ENCODE peak calls at places on chromosomes 6 and 20, in nine cellular contexts. Z, U, G, B, J, N, C, Q and M are unnamed samples.

GRCh38 chr6:391559-392440 is at the start of gene IRF4:
- DNase-seq in Z (no peak), U (no peak), G (no peak), B (no peak), J (no peak), N (no peak), C (peak), Q (peak), M (peak)

GRCh38 chr6:116005508-116005855 is 55.2 kb downstream of the FRK start:
- DNase-seq in Z (no peak), U (no peak), G (no peak), B (no peak), J (no peak), N (no peak), C (no peak), Q (no peak), M (no peak)

GRCh38 chr20:50510706-50511401 is 671 bp downstream of the PTPN1 start:
- DNase-seq in Z (no peak), U (peak), G (peak), B (no peak), J (no peak), N (no peak), C (no peak), Q (peak), M (no peak)

GRCh38 chr6:100538086-100538485 is 73.4 kb upstream of the SIM1 start:
- DNase-seq in Z (peak), U (no peak), G (no peak), B (no peak), J (no peak), N (no peak), C (no peak), Q (no peak), M (no peak)

GRCh38 chr20:14830466-14830865 is 493.1 kb upstream of the FLRT3 start:
- DNase-seq in Z (no peak), U (no peak), G (no peak), B (no peak), J (no peak), N (no peak), C (peak), Q (no peak), M (no peak)

GRCh38 chr6:170222498-170223471 is 68.1 kb downstream of the DLL1 start:
- DNase-seq in Z (peak), U (no peak), G (peak), B (no peak), J (peak), N (peak), C (no peak), Q (peak), M (no peak)

GRCh38 chr6:89585156-89585555 is 53.4 kb downstream of the LYRM2 start:
- DNase-seq in Z (peak), U (no peak), G (no peak), B (no peak), J (no peak), N (no peak), C (no peak), Q (no peak), M (no peak)

GRCh38 chr6:109484161-109484560 is 1.1 kb upstream of the ZBTB24 start:
- DNase-seq in Z (peak), U (no peak), G (no peak), B (no peak), J (no peak), N (no peak), C (no peak), Q (no peak), M (no peak)

GRCh38 chr20:17177341-17177740 is 49.5 kb upstream of the PCSK2 start:
- DNase-seq in Z (no peak), U (no peak), G (no peak), B (no peak), J (no peak), N (no peak), C (no peak), Q (no peak), M (no peak)

GRCh38 chr6:81727876-81728517 is 24.5 kb downstream of the TENT5A start:
- DNase-seq in Z (no peak), U (no peak), G (no peak), B (no peak), J (peak), N (no peak), C (no peak), Q (no peak), M (no peak)

GRCh38 chr20:15902493-15902892 is 670.8 kb downstream of the KIF16B start:
- DNase-seq in Z (no peak), U (no peak), G (peak), B (no peak), J (peak), N (no peak), C (no peak), Q (no peak), M (no peak)

GRCh38 chr6:161166677-161167076 is 107.2 kb downstream of the AGPAT4 start:
- DNase-seq in Z (no peak), U (no peak), G (no peak), B (no peak), J (no peak), N (no peak), C (no peak), Q (no peak), M (no peak)

GRCh38 chr6:169158182-169158573 is 95.5 kb downstream of the THBS2 start:
- DNase-seq in Z (peak), U (peak), G (no peak), B (no peak), J (no peak), N (peak), C (no peak), Q (no peak), M (no peak)

GRCh38 chr6:5398530-5398929 is 137.2 kb downstream of the FARS2 start:
- DNase-seq in Z (peak), U (no peak), G (no peak), B (peak), J (peak), N (peak), C (peak), Q (no peak), M (peak)

GRCh38 chr20:4045741-4046140 is 30.4 kb upstream of the RNF24 start:
- DNase-seq in Z (peak), U (no peak), G (no peak), B (no peak), J (no peak), N (no peak), C (no peak), Q (no peak), M (no peak)

GRCh38 chr6:14517536-14518105 is 400.0 kb downstream of the CD83 start:
- DNase-seq in Z (peak), U (no peak), G (no peak), B (no peak), J (no peak), N (peak), C (no peak), Q (no peak), M (no peak)

GRCh38 chr6:74606488-74607135 is 599.2 kb downstream of the COL12A1 start:
- DNase-seq in Z (peak), U (no peak), G (peak), B (no peak), J (peak), N (no peak), C (no peak), Q (no peak), M (no peak)

GRCh38 chr6:3510178-3510577 is 53.3 kb upstream of the SLC22A23 start:
- DNase-seq in Z (no peak), U (no peak), G (no peak), B (no peak), J (no peak), N (no peak), C (no peak), Q (no peak), M (no peak)

GRCh38 chr6:73585566-73586415 is 65.0 kb upstream of the EEF1A1 start:
- DNase-seq in Z (peak), U (no peak), G (peak), B (peak), J (peak), N (no peak), C (peak), Q (no peak), M (peak)

GRCh38 chr6:161847628-161848027 is 573.8 kb upstream of the AGPAT4 start:
- DNase-seq in Z (no peak), U (no peak), G (no peak), B (no peak), J (no peak), N (no peak), C (no peak), Q (no peak), M (no peak)

GRCh38 chr20:62662422-62662821 is 20.1 kb downstream of the SLCO4A1 start:
- DNase-seq in Z (peak), U (no peak), G (no peak), B (no peak), J (no peak), N (no peak), C (no peak), Q (no peak), M (no peak)

GRCh38 chr6:28710466-28711191 is 184.9 kb downstream of the GPX5 start:
- DNase-seq in Z (peak), U (no peak), G (no peak), B (no peak), J (peak), N (no peak), C (no peak), Q (no peak), M (no peak)

GRCh38 chr20:4929686-4930397 is 71.5 kb downstream of the SLC23A2 start:
- DNase-seq in Z (no peak), U (no peak), G (no peak), B (no peak), J (no peak), N (no peak), C (peak), Q (no peak), M (peak)

GRCh38 chr6:108732101-108732870 is 115.9 kb upstream of the ARMC2 start:
- DNase-seq in Z (peak), U (no peak), G (peak), B (no peak), J (peak), N (no peak), C (no peak), Q (no peak), M (no peak)

GRCh38 chr6:134080171-134080795 is 27.9 kb upstream of the SLC2A12 start:
- DNase-seq in Z (peak), U (no peak), G (peak), B (peak), J (peak), N (no peak), C (no peak), Q (no peak), M (no peak)

GRCh38 chr20:10715035-10715434 is 41.2 kb upstream of the JAG1 start:
- DNase-seq in Z (peak), U (no peak), G (no peak), B (no peak), J (peak), N (no peak), C (no peak), Q (no peak), M (no peak)

GRCh38 chr6:158488065-158488464 is 71.8 kb upstream of the TMEM181 start:
- DNase-seq in Z (peak), U (no peak), G (no peak), B (no peak), J (peak), N (no peak), C (no peak), Q (no peak), M (no peak)

GRCh38 chr20:58906894-58907293 is 54.4 kb downstream of the GNAS start:
- DNase-seq in Z (peak), U (no peak), G (no peak), B (no peak), J (peak), N (no peak), C (no peak), Q (no peak), M (no peak)

GRCh38 chr6:122779672-122780066 is at the start of gene FABP7:
- DNase-seq in Z (no peak), U (no peak), G (no peak), B (no peak), J (no peak), N (no peak), C (no peak), Q (no peak), M (no peak)
- TF ChIP-seq CTCF in Z (no peak), U (no peak), G (no peak), B (no peak), J (no peak), N (no peak), C (no peak), Q (no peak), M (no peak)

DNA sequence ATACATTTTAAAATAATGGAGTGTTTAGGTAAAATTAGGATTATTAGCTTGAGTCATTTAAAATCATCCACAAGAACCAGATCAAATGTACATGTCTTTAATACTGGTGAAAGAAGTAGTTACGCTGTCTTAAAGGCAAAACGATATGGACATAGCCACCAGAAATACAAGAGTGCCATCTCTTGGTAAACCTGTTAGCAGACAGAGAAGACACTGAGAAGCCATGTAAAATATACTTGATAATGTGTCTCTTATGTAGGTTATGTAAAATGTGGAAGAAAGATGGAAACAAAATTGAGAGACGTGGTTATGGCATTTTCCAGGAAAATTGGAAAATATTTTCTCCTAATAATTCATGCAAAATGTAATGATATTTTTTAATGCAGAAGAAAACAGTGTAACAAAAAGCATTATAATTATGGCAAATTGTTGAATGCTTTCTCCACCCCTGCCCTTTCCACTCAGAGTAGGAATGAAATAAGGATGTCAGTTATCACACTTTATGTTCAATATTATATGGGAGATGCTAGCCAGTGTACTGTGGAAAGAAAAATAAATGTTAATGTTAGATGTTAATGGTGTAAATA is 12.2 kb upstream of the SLC17A2 start:
- DNase-seq in Z (no peak), U (no peak), G (peak), B (peak), J (peak), N (peak), C (peak), Q (no peak), M (peak)
- TF ChIP-seq CTCF in Z (peak), U (peak), G (peak), B (peak), J (peak), N (peak), C (peak), Q (peak), M (peak)

GRCh38 chr20:48448601-48449384 is 379.0 kb downstream of the PREX1 start:
- DNase-seq in Z (peak), U (no peak), G (no peak), B (no peak), J (no peak), N (no peak), C (peak), Q (no peak), M (no peak)
- TF ChIP-seq CTCF in Z (no peak), U (no peak), G (no peak), B (no peak), J (no peak), N (no peak), C (peak), Q (no peak), M (peak)

GRCh38 chr6:148831531-148831930 is 84.7 kb downstream of the UST start:
- DNase-seq in Z (peak), U (no peak), G (no peak), B (no peak), J (peak), N (no peak), C (no peak), Q (no peak), M (no peak)
- TF ChIP-seq CTCF in Z (no peak), U (no peak), G (no peak), B (no peak), J (no peak), N (no peak), C (no peak), Q (no peak), M (no peak)

DNA sequence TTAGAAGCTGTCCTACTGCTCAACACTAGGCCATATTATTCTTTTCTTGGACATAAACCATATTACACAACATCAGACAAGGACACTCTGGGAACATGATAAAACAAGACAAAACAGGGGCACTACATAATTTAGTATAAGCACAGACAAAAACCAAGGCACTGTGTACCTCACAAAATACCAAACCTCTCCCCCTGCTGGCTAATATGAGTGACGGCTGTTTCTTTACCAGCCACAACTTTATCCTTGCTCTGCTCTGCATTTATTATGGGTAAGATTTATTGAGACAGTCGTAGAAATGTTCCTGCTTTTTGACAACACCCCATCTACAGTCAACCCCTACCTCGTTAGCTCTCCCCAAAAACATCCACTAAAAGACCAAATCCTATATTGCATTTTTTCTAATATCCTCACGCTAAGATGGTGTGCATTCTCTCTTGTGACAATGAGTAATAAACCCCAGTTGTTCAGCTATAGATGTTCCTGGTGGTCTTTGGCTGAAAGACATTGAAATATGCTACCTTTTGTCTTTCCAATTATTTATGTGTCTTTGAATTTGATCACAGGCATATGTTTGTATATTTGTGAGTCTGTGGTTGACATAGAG is 23.8 kb upstream of the POLR1H start:
- DNase-seq in Z (no peak), U (no peak), G (no peak), B (no peak), J (peak), N (peak), C (peak), Q (no peak), M (peak)
- TF ChIP-seq CTCF in Z (peak), U (no peak), G (peak), B (peak), J (peak), N (peak), C (peak), Q (peak), M (peak)

GRCh38 chr6:137313928-137314855 is 95.0 kb upstream of the IFNGR1 start:
- DNase-seq in Z (peak), U (peak), G (peak), B (peak), J (peak), N (peak), C (peak), Q (peak), M (peak)
- TF ChIP-seq CTCF in Z (peak), U (peak), G (peak), B (peak), J (peak), N (peak), C (peak), Q (peak), M (peak)

GRCh38 chr6:88492824-88493223 is 326.7 kb upstream of the CNR1 start:
- DNase-seq in Z (peak), U (no peak), G (peak), B (no peak), J (peak), N (peak), C (no peak), Q (no peak), M (no peak)
- TF ChIP-seq CTCF in Z (peak), U (no peak), G (peak), B (peak), J (peak), N (peak), C (peak), Q (no peak), M (peak)

GRCh38 chr6:53919881-53920360 is 125.1 kb downstream of the LRRC1 start:
- DNase-seq in Z (no peak), U (no peak), G (no peak), B (no peak), J (no peak), N (no peak), C (no peak), Q (no peak), M (no peak)
- TF ChIP-seq CTCF in Z (no peak), U (no peak), G (no peak), B (no peak), J (no peak), N (no peak), C (no peak), Q (no peak), M (no peak)

GRCh38 chr20:63706852-63707557 is 771 bp downstream of the ARFRP1 start:
- DNase-seq in Z (no peak), U (peak), G (peak), B (no peak), J (peak), N (peak), C (peak), Q (peak), M (peak)
- TF ChIP-seq CTCF in Z (peak), U (no peak), G (peak), B (peak), J (peak), N (peak), C (peak), Q (no peak), M (peak)

GRCh38 chr6:94254689-94255088 is 835.3 kb upstream of the EPHA7 start:
- DNase-seq in Z (no peak), U (no peak), G (no peak), B (no peak), J (peak), N (no peak), C (no peak), Q (no peak), M (no peak)
- TF ChIP-seq CTCF in Z (no peak), U (no peak), G (no peak), B (no peak), J (peak), N (peak), C (no peak), Q (no peak), M (no peak)